ENCODE peak calls at places on chromosomes 6 and 20, in seven cellular contexts. M is SK-N-SH; E is psoas muscle; P is lung; X is CD8-positive, alpha-beta T cell; D is brain microvascular endothelial cell; I is AG04449. U is an unnamed sample.

GRCh38 chr6:169190144-169190584 is 63.5 kb downstream of the THBS2 start:
- DNase-seq in E (peak; percentile 85), X (no peak), M (no peak), P (peak; percentile 51), D (peak; percentile 83), I (peak; percentile 90), U (peak; percentile 82)

GRCh38 chr6:14621518-14621917 is 503.9 kb downstream of the CD83 start:
- DNase-seq in I (no peak), M (no peak), D (no peak), E (no peak), P (no peak), X (no peak), U (no peak)

GRCh38 chr20:4548552-4548951 is 173.2 kb upstream of the PRND start:
- DNase-seq in X (no peak), P (no peak), E (no peak), D (no peak), I (no peak), M (no peak), U (no peak)

GRCh38 chr6:169395080-169395805 is 141.6 kb upstream of the THBS2 start:
- DNase-seq in E (no peak), M (no peak), D (no peak), I (no peak), X (no peak), P (peak; percentile 15), U (no peak)

GRCh38 chr20:63132131-63132714 is 83.7 kb downstream of the YTHDF1 start:
- DNase-seq in X (no peak), I (no peak), E (peak; percentile 21), D (no peak), P (no peak), M (no peak), U (no peak)

GRCh38 chr6:100343678-100344077 is 121.0 kb downstream of the SIM1 start:
- DNase-seq in P (no peak), I (no peak), E (no peak), D (peak; percentile 39), M (no peak), X (no peak), U (no peak)

GRCh38 chr6:18493421-18493891 is 106.3 kb downstream of the RNF144B start:
- DNase-seq in I (no peak), E (no peak), D (no peak), X (no peak), P (peak; percentile 48), M (no peak), U (no peak)

GRCh38 chr20:57473246-57474042 is 51.5 kb downstream of the CTCFL start:
- DNase-seq in P (peak; percentile 47), I (no peak), E (no peak), M (no peak), X (no peak), D (no peak), U (peak; percentile 23)

GRCh38 chr6:47342824-47343223 is 33.1 kb upstream of the TNFRSF21 start:
- DNase-seq in M (no peak), D (no peak), X (no peak), E (no peak), I (no peak), P (no peak), U (no peak)

GRCh38 chr6:44289726-44290125 is 19.5 kb downstream of the TMEM151B start:
- DNase-seq in E (no peak), I (no peak), M (peak; percentile 52), P (no peak), D (no peak), X (no peak), U (no peak)

GRCh38 chr6:169843110-169843509 is 91.7 kb downstream of the ERMARD start:
- DNase-seq in D (no peak), I (no peak), E (no peak), M (no peak), X (no peak), P (no peak), U (no peak)

GRCh38 chr6:136887899-136888298 is 34.2 kb upstream of the SLC35D3 start:
- DNase-seq in M (no peak), D (no peak), E (no peak), I (no peak), X (no peak), P (no peak), U (no peak)

GRCh38 chr6:81511423-81511822 is 241.1 kb downstream of the TENT5A start:
- DNase-seq in X (no peak), I (no peak), P (no peak), E (no peak), D (peak; percentile 2), M (no peak), U (peak; percentile 3)

GRCh38 chr6:150596439-150596838 is 3.2 kb upstream of the PLEKHG1 start:
- DNase-seq in D (no peak), P (no peak), I (no peak), E (no peak), X (no peak), M (no peak), U (no peak)

GRCh38 chr6:151084275-151084674 is 155.5 kb upstream of the AKAP12 start:
- DNase-seq in I (no peak), X (no peak), M (no peak), P (no peak), E (no peak), D (no peak), U (no peak)

GRCh38 chr20:49275634-49276033 is 2.2 kb downstream of the ZNFX1 start:
- DNase-seq in M (no peak), X (no peak), P (no peak), D (no peak), I (no peak), E (no peak), U (no peak)

GRCh38 chr6:82408952-82409421 is 45.4 kb downstream of the TPBG start:
- DNase-seq in X (no peak), D (peak; percentile 49), M (no peak), E (no peak), P (no peak), I (peak; percentile 42), U (no peak)

GRCh38 chr20:905999-906520 is 10.1 kb downstream of the ANGPT4 start:
- DNase-seq in X (no peak), P (no peak), E (no peak), M (no peak), D (no peak), I (no peak), U (no peak)

GRCh38 chr20:10616212-10616611 is 57.6 kb downstream of the JAG1 start:
- DNase-seq in E (no peak), I (no peak), P (no peak), M (no peak), X (no peak), D (no peak), U (no peak)

GRCh38 chr6:13203145-13203544 is 125.2 kb downstream of the TBC1D7 start:
- DNase-seq in M (no peak), E (no peak), I (no peak), D (no peak), P (no peak), X (no peak), U (no peak)

GRCh38 chr20:1232538-1233111 is 6.8 kb downstream of the RAD21L1 start:
- DNase-seq in E (no peak), D (no peak), M (no peak), I (no peak), X (no peak), P (no peak), U (no peak)

GRCh38 chr6:30886897-30887255 is 2.6 kb downstream of the DDR1 start:
- DNase-seq in I (no peak), X (no peak), E (no peak), M (peak; percentile 16), P (no peak), D (no peak), U (no peak)
- H3K4me3 ChIP-seq in I (peak overlapping the region; percentile 82), X (no peak overlapping the region), E (peak overlapping the region; percentile 78), M (no peak overlapping the region), P (no peak overlapping the region), D (no peak overlapping the region), U (peak overlapping the region; percentile 66)

GRCh38 chr20:48094944-48095343 is 309.7 kb upstream of the SULF2 start:
- DNase-seq in M (no peak), P (no peak), E (no peak), I (no peak), D (no peak), X (no peak), U (no peak)

GRCh38 chr20:48096957-48097890 is 311.9 kb upstream of the SULF2 start:
- DNase-seq in D (no peak), E (no peak), X (no peak), M (no peak), I (no peak), P (no peak), U (no peak)

GRCh38 chr20:48092596-48093280 is 307.5 kb upstream of the SULF2 start:
- DNase-seq in E (no peak), D (no peak), P (no peak), I (no peak), X (no peak), M (no peak), U (no peak)

GRCh38 chr20:48096212-48096875 is 311.1 kb upstream of the SULF2 start:
- DNase-seq in D (no peak), M (no peak), X (no peak), I (no peak), P (no peak), E (no peak), U (no peak)

GRCh38 chr20:48094196-48094749 is 309.0 kb upstream of the SULF2 start:
- DNase-seq in E (no peak), P (no peak), I (no peak), D (no peak), X (no peak), M (peak; percentile 49), U (no peak)
- TF ChIP-seq CTCF in E (no peak), P (no peak), I (no peak), D (no peak), X (no peak), M (no peak), U (no peak)

GRCh38 chr6:80465513-80465912 is 359.0 kb downstream of the BCKDHB start:
- DNase-seq in I (no peak), X (no peak), M (no peak), P (no peak), E (no peak), D (no peak), U (no peak)
- H3K4me3 ChIP-seq in I (no peak overlapping the region), X (no peak overlapping the region), M (no peak overlapping the region), P (no peak overlapping the region), E (no peak overlapping the region), D (no peak overlapping the region), U (no peak overlapping the region)

GRCh38 chr6:135852775-135853174 is 1.3 kb downstream of the PDE7B start:
- DNase-seq in X (no peak), D (no peak), I (no peak), P (no peak), M (no peak), E (no peak), U (no peak)

GRCh38 chr6:135853986-135854385 is 2.5 kb downstream of the PDE7B start:
- DNase-seq in M (no peak), D (no peak), X (no peak), P (no peak), I (no peak), E (no peak), U (no peak)

GRCh38 chr6:135854799-135855198 is 3.3 kb downstream of the PDE7B start:
- DNase-seq in X (no peak), I (no peak), M (no peak), D (no peak), E (no peak), P (no peak), U (no peak)

GRCh38 chr6:135851442-135852271 is at the start of gene PDE7B:
- DNase-seq in I (peak; percentile 97), X (peak; percentile 23), P (peak; percentile 79), D (peak; percentile 94), M (peak; percentile 79), E (peak; percentile 93), U (peak; percentile 97)

DNA sequence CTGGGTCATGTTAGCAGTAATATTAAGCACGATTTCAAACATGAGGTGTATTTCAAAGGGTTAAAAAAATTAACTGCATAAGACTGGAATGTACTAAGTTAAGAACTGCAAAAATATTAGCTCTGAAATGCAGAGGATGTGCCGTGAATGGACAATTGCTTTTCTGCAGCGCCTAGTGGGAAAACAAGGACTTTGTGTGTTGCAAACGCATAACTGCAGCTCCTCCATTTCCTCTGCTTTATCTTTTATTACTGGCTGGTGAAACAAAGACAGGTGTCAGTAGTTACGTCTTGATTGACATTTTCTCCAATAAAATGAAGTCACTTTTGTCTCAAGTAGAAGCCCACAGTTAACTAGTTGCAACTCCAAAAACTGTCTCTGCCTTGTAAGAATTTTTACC is 1.7 kb downstream of the PDE7B start:
- DNase-seq in M (no peak), I (no peak), P (no peak), D (peak; percentile 51), X (no peak), E (no peak), U (no peak)
- TF ChIP-seq CTCF in M (peak; percentile 21), I (peak; percentile 13), P (no peak), D (peak; percentile 45), X (no peak), E (peak; percentile 15), U (peak; percentile 15)

U was measured in astrocyte of the cerebellum.